ENCODE peak calls at places on chromosome 1, in five cellular contexts. One of them, this sample, is unnamed.
A peak's percentile ranks its signal among the peaks of the same experiment; 100 is the strongest.

GRCh38 chr1:236471653-236472052 is 52.1 kb upstream of the LGALS8 start:
- DNase-seq in CD8-positive, alpha-beta T cell: no peak
- DNase-seq in stomach: no peak
- DNase-seq in endothelial cell: no peak
- DNase-seq in IMR-90: no peak
- DNase-seq in this sample: no peak

GRCh38 chr1:109251277-109252166 is 2.2 kb downstream of the CELSR2 start:
- DNase-seq in CD8-positive, alpha-beta T cell: no peak
- DNase-seq in stomach: no peak
- DNase-seq in endothelial cell: no peak
- DNase-seq in IMR-90: no peak
- DNase-seq in this sample: no peak

GRCh38 chr1:167658574-167659328 is 28.7 kb downstream of the RCSD1 start:
- DNase-seq in CD8-positive, alpha-beta T cell: no peak
- DNase-seq in stomach: no peak
- DNase-seq in endothelial cell: no peak
- DNase-seq in IMR-90: no peak
- DNase-seq in this sample: no peak

GRCh38 chr1:93846151-93846928 is 32.7 kb downstream of the DNTTIP2 start:
- DNase-seq in CD8-positive, alpha-beta T cell: peak; percentile 82
- DNase-seq in stomach: peak; percentile 89
- DNase-seq in endothelial cell: peak; percentile 83
- DNase-seq in IMR-90: peak; percentile 74
- DNase-seq in this sample: peak; percentile 50

GRCh38 chr1:11062965-11063401 is 3.2 kb upstream of the SRM start:
- DNase-seq in CD8-positive, alpha-beta T cell: no peak
- DNase-seq in stomach: no peak
- DNase-seq in endothelial cell: no peak
- DNase-seq in IMR-90: no peak
- DNase-seq in this sample: no peak

GRCh38 chr1:9086796-9087195 is 17.4 kb upstream of the SLC2A5 start:
- DNase-seq in CD8-positive, alpha-beta T cell: no peak
- DNase-seq in stomach: no peak
- DNase-seq in endothelial cell: no peak
- DNase-seq in IMR-90: no peak
- DNase-seq in this sample: no peak

GRCh38 chr1:163290025-163290610 is 31.6 kb upstream of the NUF2 start:
- DNase-seq in CD8-positive, alpha-beta T cell: no peak
- DNase-seq in stomach: no peak
- DNase-seq in endothelial cell: no peak
- DNase-seq in IMR-90: peak; percentile 49
- DNase-seq in this sample: no peak

GRCh38 chr1:101645810-101646209 is 350.9 kb downstream of the OLFM3 start:
- DNase-seq in CD8-positive, alpha-beta T cell: no peak
- DNase-seq in stomach: no peak
- DNase-seq in endothelial cell: no peak
- DNase-seq in IMR-90: no peak
- DNase-seq in this sample: no peak

GRCh38 chr1:220335668-220336067 is 63.4 kb upstream of the RAB3GAP2 start:
- DNase-seq in CD8-positive, alpha-beta T cell: no peak
- DNase-seq in stomach: peak; percentile 87
- DNase-seq in endothelial cell: no peak
- DNase-seq in IMR-90: no peak
- DNase-seq in this sample: no peak

GRCh38 chr1:220342853-220343252 is 70.6 kb upstream of the RAB3GAP2 start:
- DNase-seq in CD8-positive, alpha-beta T cell: no peak
- DNase-seq in stomach: no peak
- DNase-seq in endothelial cell: no peak
- DNase-seq in IMR-90: no peak
- DNase-seq in this sample: no peak

GRCh38 chr1:220338759-220339158 is 66.5 kb upstream of the RAB3GAP2 start:
- DNase-seq in CD8-positive, alpha-beta T cell: no peak
- DNase-seq in stomach: no peak
- DNase-seq in endothelial cell: no peak
- DNase-seq in IMR-90: no peak
- DNase-seq in this sample: no peak

GRCh38 chr1:220336391-220337065 is 64.3 kb upstream of the RAB3GAP2 start:
- DNase-seq in CD8-positive, alpha-beta T cell: no peak
- DNase-seq in stomach: no peak
- DNase-seq in endothelial cell: no peak
- DNase-seq in IMR-90: no peak
- DNase-seq in this sample: no peak

DNA sequence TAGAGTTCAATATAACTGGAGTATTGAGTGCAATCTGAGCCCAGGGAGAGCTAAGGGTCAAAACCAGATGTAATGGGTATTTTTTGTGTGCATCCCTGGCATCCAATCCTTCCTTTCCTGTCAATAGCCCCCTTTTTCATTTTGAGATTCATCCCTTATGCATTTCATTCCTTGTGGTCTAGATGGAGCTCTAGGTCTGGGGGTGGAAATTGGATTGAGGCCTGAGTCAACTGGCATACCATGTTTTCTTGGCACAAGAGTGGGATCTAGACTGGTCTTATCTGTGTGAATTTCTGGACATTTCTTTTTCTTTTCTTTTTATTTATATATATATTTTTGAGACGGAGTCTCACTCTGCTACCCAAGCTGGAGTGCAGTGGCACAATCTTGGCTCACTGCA is 67.3 kb upstream of the RAB3GAP2 start:
- DNase-seq in CD8-positive, alpha-beta T cell: no peak
- DNase-seq in stomach: no peak
- DNase-seq in endothelial cell: no peak
- DNase-seq in IMR-90: no peak
- DNase-seq in this sample: no peak
- TF ChIP-seq CTCF in CD8-positive, alpha-beta T cell: no peak
- TF ChIP-seq CTCF in stomach: no peak
- TF ChIP-seq CTCF in endothelial cell: no peak
- TF ChIP-seq CTCF in IMR-90: no peak
- TF ChIP-seq CTCF in this sample: peak; percentile 38

GRCh38 chr1:203166192-203166940 is 9.3 kb downstream of the MYBPH start:
- DNase-seq in CD8-positive, alpha-beta T cell: no peak
- DNase-seq in stomach: peak; percentile 68
- DNase-seq in endothelial cell: no peak
- DNase-seq in IMR-90: no peak
- DNase-seq in this sample: no peak
- TF ChIP-seq CTCF in CD8-positive, alpha-beta T cell: no peak
- TF ChIP-seq CTCF in stomach: no peak
- TF ChIP-seq CTCF in endothelial cell: no peak
- TF ChIP-seq CTCF in IMR-90: no peak
- TF ChIP-seq CTCF in this sample: no peak

DNA sequence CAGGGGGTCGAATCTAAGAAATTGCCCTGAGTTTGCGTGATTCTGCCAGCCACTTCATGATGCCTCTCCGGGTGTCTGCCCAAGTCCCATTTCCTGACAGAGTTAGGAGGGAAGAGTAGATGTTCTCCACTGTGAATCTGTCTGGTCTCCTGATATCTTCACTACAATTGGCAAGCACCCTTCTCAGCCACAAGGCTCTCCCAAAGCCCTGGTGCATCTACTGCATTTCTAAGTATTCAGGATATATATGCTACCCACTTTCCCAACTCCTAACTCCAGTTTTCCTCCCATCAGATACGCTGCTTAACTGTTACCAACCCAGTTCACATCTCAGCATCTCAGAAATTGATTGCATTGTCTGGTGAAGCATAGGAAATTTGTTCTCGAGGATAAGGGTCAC is 25.9 kb upstream of the OVAAL start:
- DNase-seq in CD8-positive, alpha-beta T cell: no peak
- DNase-seq in stomach: no peak
- DNase-seq in endothelial cell: no peak
- DNase-seq in IMR-90: no peak
- DNase-seq in this sample: no peak
- TF ChIP-seq CTCF in CD8-positive, alpha-beta T cell: no peak
- TF ChIP-seq CTCF in stomach: no peak
- TF ChIP-seq CTCF in endothelial cell: no peak
- TF ChIP-seq CTCF in IMR-90: no peak
- TF ChIP-seq CTCF in this sample: no peak

GRCh38 chr1:116125761-116126160 is 14.6 kb downstream of the MAB21L3 start:
- DNase-seq in CD8-positive, alpha-beta T cell: no peak
- DNase-seq in stomach: no peak
- DNase-seq in endothelial cell: no peak
- DNase-seq in IMR-90: no peak
- DNase-seq in this sample: no peak
- TF ChIP-seq CTCF in CD8-positive, alpha-beta T cell: no peak
- TF ChIP-seq CTCF in stomach: no peak
- TF ChIP-seq CTCF in endothelial cell: no peak
- TF ChIP-seq CTCF in IMR-90: no peak
- TF ChIP-seq CTCF in this sample: no peak

GRCh38 chr1:43974443-43975248 is at the start of gene ATP6V0B:
- DNase-seq in CD8-positive, alpha-beta T cell: peak; percentile 92
- DNase-seq in stomach: peak; percentile 98
- DNase-seq in endothelial cell: peak; percentile 90
- DNase-seq in IMR-90: peak; percentile 89
- DNase-seq in this sample: peak; percentile 99
- TF ChIP-seq CTCF in CD8-positive, alpha-beta T cell: no peak
- TF ChIP-seq CTCF in stomach: no peak
- TF ChIP-seq CTCF in endothelial cell: no peak
- TF ChIP-seq CTCF in IMR-90: peak; percentile 23
- TF ChIP-seq CTCF in this sample: peak; percentile 1

DNA sequence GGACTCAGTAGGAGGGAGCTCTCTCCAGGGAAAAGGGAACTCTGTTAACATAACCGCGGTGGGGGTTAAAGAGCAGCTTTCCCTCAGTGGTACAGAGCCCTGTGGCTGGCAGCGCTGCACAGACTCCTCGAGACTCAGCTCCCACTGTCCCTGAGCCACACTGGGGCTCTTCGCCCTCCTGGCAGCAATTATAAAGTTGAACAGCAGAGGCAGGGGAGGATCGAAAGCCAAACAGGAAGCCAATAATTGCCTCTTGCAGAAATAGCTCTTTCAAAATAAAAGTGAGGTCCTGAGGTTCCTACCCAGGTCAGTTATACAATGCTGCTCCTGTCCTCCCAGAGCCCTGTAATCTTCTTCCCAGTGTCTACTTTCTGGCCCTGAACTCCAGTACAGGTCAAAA is 77.0 kb downstream of the FAM78B start:
- DNase-seq in CD8-positive, alpha-beta T cell: no peak
- DNase-seq in stomach: no peak
- DNase-seq in endothelial cell: no peak
- DNase-seq in IMR-90: no peak
- DNase-seq in this sample: no peak
- TF ChIP-seq CTCF in CD8-positive, alpha-beta T cell: no peak
- TF ChIP-seq CTCF in stomach: no peak
- TF ChIP-seq CTCF in endothelial cell: no peak
- TF ChIP-seq CTCF in IMR-90: no peak
- TF ChIP-seq CTCF in this sample: no peak

This sample was measured in D721Med.